ENCODE peak calls at places on chromosome 9, in ten cellular contexts. One of them, this sample, is unnamed.
A peak's percentile ranks its signal among the peaks of the same experiment; 100 is the strongest.

GRCh38 chr9:111743275-111743674 is 51.5 kb downstream of the SHOC1 start:
- DNase-seq in AG04449: peak; percentile 55
- DNase-seq in AG09319: no peak
- DNase-seq in activated CD8-positive, alpha-beta T cell treated with anti-CD3 and anti-CD28 coated beads for 36 hours: peak; percentile 67
- DNase-seq in endodermal cell: no peak
- DNase-seq in mesothelial cell of epicardium: no peak
- DNase-seq in endothelial cell of umbilical vein: peak; percentile 21
- DNase-seq in fibroblast of mammary gland: peak; percentile 79
- DNase-seq in psoas muscle: no peak
- DNase-seq in fibroblast of pulmonary artery: peak; percentile 82
- DNase-seq in this sample: no peak

GRCh38 chr9:87594218-87594617 is 96.6 kb downstream of the DAPK1 start:
- DNase-seq in AG04449: no peak
- DNase-seq in AG09319: no peak
- DNase-seq in activated CD8-positive, alpha-beta T cell treated with anti-CD3 and anti-CD28 coated beads for 36 hours: no peak
- DNase-seq in endodermal cell: no peak
- DNase-seq in mesothelial cell of epicardium: no peak
- DNase-seq in endothelial cell of umbilical vein: no peak
- DNase-seq in fibroblast of mammary gland: peak; percentile 67
- DNase-seq in psoas muscle: no peak
- DNase-seq in fibroblast of pulmonary artery: peak; percentile 41
- DNase-seq in this sample: no peak

GRCh38 chr9:90979614-90980013 is 178.0 kb downstream of the SYK start:
- DNase-seq in AG04449: no peak
- DNase-seq in AG09319: no peak
- DNase-seq in activated CD8-positive, alpha-beta T cell treated with anti-CD3 and anti-CD28 coated beads for 36 hours: no peak
- DNase-seq in endodermal cell: no peak
- DNase-seq in mesothelial cell of epicardium: no peak
- DNase-seq in endothelial cell of umbilical vein: no peak
- DNase-seq in fibroblast of mammary gland: no peak
- DNase-seq in psoas muscle: no peak
- DNase-seq in fibroblast of pulmonary artery: no peak
- DNase-seq in this sample: no peak

GRCh38 chr9:92504881-92505280 is 22.6 kb upstream of the ASPN start:
- DNase-seq in AG04449: no peak
- DNase-seq in AG09319: no peak
- DNase-seq in activated CD8-positive, alpha-beta T cell treated with anti-CD3 and anti-CD28 coated beads for 36 hours: no peak
- DNase-seq in endodermal cell: no peak
- DNase-seq in mesothelial cell of epicardium: no peak
- DNase-seq in endothelial cell of umbilical vein: no peak
- DNase-seq in fibroblast of mammary gland: peak; percentile 38
- DNase-seq in psoas muscle: no peak
- DNase-seq in fibroblast of pulmonary artery: no peak
- DNase-seq in this sample: no peak

GRCh38 chr9:15299374-15299939 is 7.6 kb downstream of the TTC39B start:
- DNase-seq in AG04449: no peak
- DNase-seq in AG09319: no peak
- DNase-seq in activated CD8-positive, alpha-beta T cell treated with anti-CD3 and anti-CD28 coated beads for 36 hours: peak; percentile 81
- DNase-seq in endodermal cell: no peak
- DNase-seq in mesothelial cell of epicardium: no peak
- DNase-seq in endothelial cell of umbilical vein: no peak
- DNase-seq in fibroblast of mammary gland: no peak
- DNase-seq in psoas muscle: no peak
- DNase-seq in fibroblast of pulmonary artery: no peak
- DNase-seq in this sample: no peak

GRCh38 chr9:17578911-17579793 is at the start of gene SH3GL2:
- DNase-seq in AG04449: no peak
- DNase-seq in AG09319: no peak
- DNase-seq in activated CD8-positive, alpha-beta T cell treated with anti-CD3 and anti-CD28 coated beads for 36 hours: peak; percentile 36
- DNase-seq in endodermal cell: peak; percentile 93
- DNase-seq in mesothelial cell of epicardium: peak; percentile 28
- DNase-seq in endothelial cell of umbilical vein: no peak
- DNase-seq in fibroblast of mammary gland: peak; percentile 15
- DNase-seq in psoas muscle: peak; percentile 46
- DNase-seq in fibroblast of pulmonary artery: peak; percentile 11
- DNase-seq in this sample: peak; percentile 79

GRCh38 chr9:89153618-89154017 is 25.0 kb downstream of the SHC3 start:
- DNase-seq in AG04449: no peak
- DNase-seq in AG09319: no peak
- DNase-seq in activated CD8-positive, alpha-beta T cell treated with anti-CD3 and anti-CD28 coated beads for 36 hours: peak; percentile 63
- DNase-seq in endodermal cell: no peak
- DNase-seq in mesothelial cell of epicardium: no peak
- DNase-seq in endothelial cell of umbilical vein: peak; percentile 85
- DNase-seq in fibroblast of mammary gland: peak; percentile 94
- DNase-seq in psoas muscle: no peak
- DNase-seq in fibroblast of pulmonary artery: peak; percentile 80
- DNase-seq in this sample: no peak

GRCh38 chr9:83920469-83920941 is 727 bp downstream of the KIF27 start:
- DNase-seq in AG04449: no peak
- DNase-seq in AG09319: no peak
- DNase-seq in activated CD8-positive, alpha-beta T cell treated with anti-CD3 and anti-CD28 coated beads for 36 hours: no peak
- DNase-seq in endodermal cell: no peak
- DNase-seq in mesothelial cell of epicardium: peak; percentile 17
- DNase-seq in endothelial cell of umbilical vein: peak; percentile 63
- DNase-seq in fibroblast of mammary gland: peak; percentile 26
- DNase-seq in psoas muscle: no peak
- DNase-seq in fibroblast of pulmonary artery: peak; percentile 50
- DNase-seq in this sample: no peak

GRCh38 chr9:407255-407654 is 192.6 kb downstream of the DOCK8 start:
- DNase-seq in AG04449: no peak
- DNase-seq in AG09319: no peak
- DNase-seq in activated CD8-positive, alpha-beta T cell treated with anti-CD3 and anti-CD28 coated beads for 36 hours: no peak
- DNase-seq in endodermal cell: no peak
- DNase-seq in mesothelial cell of epicardium: no peak
- DNase-seq in endothelial cell of umbilical vein: no peak
- DNase-seq in fibroblast of mammary gland: no peak
- DNase-seq in psoas muscle: no peak
- DNase-seq in fibroblast of pulmonary artery: no peak
- DNase-seq in this sample: no peak

GRCh38 chr9:134930404-134930803 is 12.7 kb upstream of the FCN1 start:
- DNase-seq in AG04449: no peak
- DNase-seq in AG09319: no peak
- DNase-seq in activated CD8-positive, alpha-beta T cell treated with anti-CD3 and anti-CD28 coated beads for 36 hours: no peak
- DNase-seq in endodermal cell: no peak
- DNase-seq in mesothelial cell of epicardium: no peak
- DNase-seq in endothelial cell of umbilical vein: no peak
- DNase-seq in fibroblast of mammary gland: no peak
- DNase-seq in psoas muscle: no peak
- DNase-seq in fibroblast of pulmonary artery: no peak
- DNase-seq in this sample: no peak

GRCh38 chr9:93669958-93670207 is 93.5 kb downstream of the PHF2 start:
- DNase-seq in AG04449: no peak
- DNase-seq in AG09319: no peak
- DNase-seq in activated CD8-positive, alpha-beta T cell treated with anti-CD3 and anti-CD28 coated beads for 36 hours: no peak
- DNase-seq in endodermal cell: no peak
- DNase-seq in mesothelial cell of epicardium: no peak
- DNase-seq in endothelial cell of umbilical vein: no peak
- DNase-seq in fibroblast of mammary gland: no peak
- DNase-seq in psoas muscle: no peak
- DNase-seq in fibroblast of pulmonary artery: no peak
- DNase-seq in this sample: peak; percentile 20

GRCh38 chr9:137136261-137136925 is 2.6 kb upstream of the GRIN1 start:
- DNase-seq in AG04449: no peak
- DNase-seq in AG09319: no peak
- DNase-seq in activated CD8-positive, alpha-beta T cell treated with anti-CD3 and anti-CD28 coated beads for 36 hours: no peak
- DNase-seq in endodermal cell: peak; percentile 60
- DNase-seq in mesothelial cell of epicardium: no peak
- DNase-seq in endothelial cell of umbilical vein: no peak
- DNase-seq in fibroblast of mammary gland: no peak
- DNase-seq in psoas muscle: no peak
- DNase-seq in fibroblast of pulmonary artery: no peak
- DNase-seq in this sample: no peak

GRCh38 chr9:135925496-135926133 is 18.3 kb upstream of the CAMSAP1 start:
- DNase-seq in AG04449: no peak
- DNase-seq in AG09319: no peak
- DNase-seq in activated CD8-positive, alpha-beta T cell treated with anti-CD3 and anti-CD28 coated beads for 36 hours: peak; percentile 96
- DNase-seq in endodermal cell: no peak
- DNase-seq in mesothelial cell of epicardium: no peak
- DNase-seq in endothelial cell of umbilical vein: no peak
- DNase-seq in fibroblast of mammary gland: peak; percentile 81
- DNase-seq in psoas muscle: peak; percentile 30
- DNase-seq in fibroblast of pulmonary artery: no peak
- DNase-seq in this sample: no peak

GRCh38 chr9:126692759-126693427 is 79.2 kb downstream of the LMX1B start:
- DNase-seq in AG04449: no peak
- DNase-seq in AG09319: no peak
- DNase-seq in activated CD8-positive, alpha-beta T cell treated with anti-CD3 and anti-CD28 coated beads for 36 hours: no peak
- DNase-seq in endodermal cell: peak; percentile 38
- DNase-seq in mesothelial cell of epicardium: no peak
- DNase-seq in endothelial cell of umbilical vein: no peak
- DNase-seq in fibroblast of mammary gland: no peak
- DNase-seq in psoas muscle: peak; percentile 37
- DNase-seq in fibroblast of pulmonary artery: no peak
- DNase-seq in this sample: no peak

DNA sequence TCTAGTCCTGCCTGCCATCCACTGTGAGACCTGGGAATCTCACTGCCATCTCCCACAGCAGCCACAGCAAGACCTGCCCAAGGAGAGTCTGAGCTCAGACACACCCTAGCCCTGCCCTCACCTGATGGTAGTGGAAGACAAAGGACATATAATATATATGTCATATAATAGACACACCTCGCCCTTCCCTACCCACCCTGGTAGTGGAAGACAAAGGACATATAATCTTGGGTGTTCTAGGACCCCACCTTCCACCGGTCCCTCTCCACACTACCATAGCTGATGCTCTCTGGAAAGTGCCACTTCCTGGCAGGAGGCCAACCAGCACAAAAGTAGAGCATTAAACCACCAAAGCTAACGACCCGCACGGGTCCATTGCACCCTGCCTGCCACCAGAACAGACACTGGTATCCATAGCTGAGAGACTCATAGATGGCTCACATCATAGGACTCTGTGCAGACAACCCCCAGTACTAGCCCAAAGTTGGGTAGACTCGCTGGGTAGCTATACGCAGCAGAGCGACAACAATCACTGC is 545.6 kb downstream of the CAAP1 start:
- DNase-seq in AG04449: no peak
- DNase-seq in AG09319: no peak
- DNase-seq in activated CD8-positive, alpha-beta T cell treated with anti-CD3 and anti-CD28 coated beads for 36 hours: no peak
- DNase-seq in endodermal cell: no peak
- DNase-seq in mesothelial cell of epicardium: no peak
- DNase-seq in endothelial cell of umbilical vein: no peak
- DNase-seq in fibroblast of mammary gland: no peak
- DNase-seq in psoas muscle: no peak
- DNase-seq in fibroblast of pulmonary artery: no peak
- DNase-seq in this sample: no peak
- TF ChIP-seq CTCF in AG04449: no peak
- TF ChIP-seq CTCF in AG09319: no peak
- TF ChIP-seq CTCF in activated CD8-positive, alpha-beta T cell treated with anti-CD3 and anti-CD28 coated beads for 36 hours: no peak
- TF ChIP-seq CTCF in endodermal cell: no peak
- TF ChIP-seq CTCF in mesothelial cell of epicardium: no peak
- TF ChIP-seq CTCF in endothelial cell of umbilical vein: no peak
- TF ChIP-seq CTCF in fibroblast of mammary gland: no peak
- TF ChIP-seq CTCF in psoas muscle: no peak
- TF ChIP-seq CTCF in fibroblast of pulmonary artery: no peak
- TF ChIP-seq CTCF in this sample: no peak

DNA sequence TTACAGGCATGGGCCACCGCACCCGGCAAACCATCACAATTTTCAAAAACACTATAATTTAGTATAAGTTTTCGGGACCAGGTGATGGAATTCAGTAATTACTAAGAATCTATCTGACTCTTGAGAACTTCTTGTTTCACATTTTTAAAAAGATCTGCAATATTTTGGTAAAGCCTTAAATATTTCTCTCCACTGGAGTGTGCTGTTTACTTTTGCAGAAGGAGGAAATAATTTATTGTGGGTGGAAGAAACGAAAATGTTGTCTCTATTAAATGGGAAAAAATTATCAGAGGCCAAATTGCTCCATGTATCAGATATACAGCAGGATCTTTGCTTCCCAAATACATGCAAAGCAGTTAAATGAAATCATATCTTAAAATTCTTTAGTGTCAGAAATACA is 566.8 kb upstream of the CYLC2 start:
- DNase-seq in AG04449: no peak
- DNase-seq in AG09319: no peak
- DNase-seq in activated CD8-positive, alpha-beta T cell treated with anti-CD3 and anti-CD28 coated beads for 36 hours: no peak
- DNase-seq in endodermal cell: no peak
- DNase-seq in mesothelial cell of epicardium: no peak
- DNase-seq in endothelial cell of umbilical vein: no peak
- DNase-seq in fibroblast of mammary gland: no peak
- DNase-seq in psoas muscle: no peak
- DNase-seq in fibroblast of pulmonary artery: no peak
- DNase-seq in this sample: no peak
- TF ChIP-seq CTCF in AG04449: no peak
- TF ChIP-seq CTCF in AG09319: no peak
- TF ChIP-seq CTCF in activated CD8-positive, alpha-beta T cell treated with anti-CD3 and anti-CD28 coated beads for 36 hours: no peak
- TF ChIP-seq CTCF in endodermal cell: no peak
- TF ChIP-seq CTCF in mesothelial cell of epicardium: no peak
- TF ChIP-seq CTCF in endothelial cell of umbilical vein: no peak
- TF ChIP-seq CTCF in fibroblast of mammary gland: no peak
- TF ChIP-seq CTCF in psoas muscle: no peak
- TF ChIP-seq CTCF in fibroblast of pulmonary artery: no peak
- TF ChIP-seq CTCF in this sample: no peak

DNA sequence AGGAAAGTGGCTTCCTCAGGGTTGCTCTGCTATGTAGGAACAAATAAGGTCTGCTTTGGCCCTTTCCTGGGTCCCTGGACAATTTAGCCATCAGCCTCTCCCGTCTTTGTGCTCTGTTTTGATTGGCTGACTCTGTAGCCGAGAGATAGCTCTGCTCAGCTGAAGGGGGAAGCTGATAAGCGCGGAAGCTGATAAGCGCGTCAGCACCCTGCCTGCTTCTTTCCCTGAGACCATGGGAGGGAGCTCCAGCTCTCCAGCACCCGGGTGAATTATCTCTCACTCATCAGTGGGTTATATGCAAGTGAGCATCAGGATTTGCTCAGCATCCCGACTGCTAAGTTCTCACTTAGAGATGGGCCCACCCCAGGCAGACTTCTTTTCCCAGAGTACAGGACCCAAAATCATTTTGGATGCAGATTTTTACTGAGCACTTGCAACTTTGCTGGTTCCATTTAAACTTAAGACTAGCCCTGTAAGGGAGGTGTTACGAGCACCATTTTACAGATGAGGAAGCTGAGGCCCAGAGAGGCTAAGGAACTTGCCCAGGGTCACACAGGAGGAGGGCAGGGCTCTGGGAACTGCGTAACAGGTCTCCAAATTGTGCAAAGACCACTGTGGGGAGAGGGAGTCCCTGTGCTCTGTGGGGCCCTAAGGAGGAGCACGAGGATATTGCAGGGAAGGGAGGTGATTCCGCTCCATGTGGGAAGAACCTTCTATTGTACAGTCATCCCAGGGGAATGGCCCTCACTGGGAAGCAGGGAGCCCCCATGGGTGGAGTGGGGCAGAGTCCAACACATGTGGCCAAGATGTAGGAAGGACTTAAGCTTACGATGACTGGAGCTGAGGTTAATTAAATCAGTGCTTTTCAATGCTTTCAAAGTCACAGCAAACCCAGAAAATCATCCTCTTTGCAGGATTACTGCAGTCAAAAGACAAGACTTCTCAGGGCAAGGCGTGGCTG is 83.7 kb upstream of the ORM1 start:
- DNase-seq in AG04449: no peak
- DNase-seq in AG09319: no peak
- DNase-seq in activated CD8-positive, alpha-beta T cell treated with anti-CD3 and anti-CD28 coated beads for 36 hours: peak; percentile 12
- DNase-seq in endodermal cell: peak; percentile 84
- DNase-seq in mesothelial cell of epicardium: no peak
- DNase-seq in endothelial cell of umbilical vein: peak; percentile 51
- DNase-seq in fibroblast of mammary gland: peak; percentile 79
- DNase-seq in psoas muscle: no peak
- DNase-seq in fibroblast of pulmonary artery: peak; percentile 47
- DNase-seq in this sample: no peak
- TF ChIP-seq CTCF in AG04449: peak; percentile 61
- TF ChIP-seq CTCF in AG09319: peak; percentile 29
- TF ChIP-seq CTCF in activated CD8-positive, alpha-beta T cell treated with anti-CD3 and anti-CD28 coated beads for 36 hours: peak; percentile 14
- TF ChIP-seq CTCF in endodermal cell: peak; percentile 70
- TF ChIP-seq CTCF in mesothelial cell of epicardium: no peak
- TF ChIP-seq CTCF in endothelial cell of umbilical vein: no peak
- TF ChIP-seq CTCF in fibroblast of mammary gland: peak; percentile 37
- TF ChIP-seq CTCF in psoas muscle: peak; percentile 20
- TF ChIP-seq CTCF in fibroblast of pulmonary artery: peak; percentile 51
- TF ChIP-seq CTCF in this sample: no peak

GRCh38 chr9:131810351-131811170 is 70.7 kb upstream of the RAPGEF1 start:
- DNase-seq in AG04449: no peak
- DNase-seq in AG09319: no peak
- DNase-seq in activated CD8-positive, alpha-beta T cell treated with anti-CD3 and anti-CD28 coated beads for 36 hours: no peak
- DNase-seq in endodermal cell: peak; percentile 62
- DNase-seq in mesothelial cell of epicardium: no peak
- DNase-seq in endothelial cell of umbilical vein: no peak
- DNase-seq in fibroblast of mammary gland: no peak
- DNase-seq in psoas muscle: no peak
- DNase-seq in fibroblast of pulmonary artery: no peak
- DNase-seq in this sample: no peak
- TF ChIP-seq CTCF in AG04449: no peak
- TF ChIP-seq CTCF in AG09319: no peak
- TF ChIP-seq CTCF in activated CD8-positive, alpha-beta T cell treated with anti-CD3 and anti-CD28 coated beads for 36 hours: no peak
- TF ChIP-seq CTCF in endodermal cell: peak; percentile 44
- TF ChIP-seq CTCF in mesothelial cell of epicardium: no peak
- TF ChIP-seq CTCF in endothelial cell of umbilical vein: no peak
- TF ChIP-seq CTCF in fibroblast of mammary gland: no peak
- TF ChIP-seq CTCF in psoas muscle: no peak
- TF ChIP-seq CTCF in fibroblast of pulmonary artery: no peak
- TF ChIP-seq CTCF in this sample: no peak